ENCODE peak calls at places on chromosomes 5 and 9, in eight cellular contexts. R is AG10803, C is bronchial epithelial cell, N is A549, X is cardiac fibroblast, O is suprapubic skin, Y is heart left ventricle, G is upper lobe of left lung. Z is an unnamed sample.

GRCh38 chr5:124736111-124736813 is 10.2 kb downstream of the ZNF608 start:
- DNase-seq in R (peak), C (no peak), N (no peak), X (no peak), O (no peak), Y (no peak), G (no peak), Z (peak)

GRCh38 chr5:119417891-119418781 is 34.2 kb upstream of the HSD17B4 start:
- DNase-seq in R (peak), C (peak), N (no peak), X (peak), O (no peak), Y (no peak), G (no peak), Z (peak)

GRCh38 chr5:174229640-174230350 is 184.3 kb downstream of the NSG2 start:
- DNase-seq in R (peak), C (peak), N (no peak), X (no peak), O (no peak), Y (peak), G (no peak), Z (peak)

GRCh38 chr5:42992035-42992570 is 48.0 kb downstream of the ANXA2R start:
- DNase-seq in R (peak), C (peak), N (peak), X (peak), O (peak), Y (peak), G (peak), Z (peak)

GRCh38 chr5:116998024-116998423 is 423.4 kb upstream of the SEMA6A start:
- DNase-seq in R (no peak), C (no peak), N (no peak), X (no peak), O (no peak), Y (no peak), G (peak), Z (no peak)

GRCh38 chr9:92663951-92664350 is 6.0 kb downstream of the IPPK start:
- DNase-seq in R (no peak), C (no peak), N (no peak), X (no peak), O (peak), Y (no peak), G (no peak), Z (no peak)

GRCh38 chr5:135835766-135836165 is 1.3 kb downstream of the SLC25A48 start:
- DNase-seq in R (no peak), C (no peak), N (no peak), X (no peak), O (no peak), Y (no peak), G (no peak), Z (no peak)

GRCh38 chr5:59528226-59528862 is 365.2 kb downstream of the PDE4D start:
- DNase-seq in R (no peak), C (no peak), N (no peak), X (no peak), O (no peak), Y (no peak), G (no peak), Z (no peak)

GRCh38 chr9:71025728-71026127 is 95.7 kb downstream of the TRPM3 start:
- DNase-seq in R (no peak), C (no peak), N (no peak), X (no peak), O (no peak), Y (no peak), G (no peak), Z (no peak)

GRCh38 chr5:74873525-74874249 is 7.5 kb upstream of the FAM169A start:
- DNase-seq in R (no peak), C (no peak), N (no peak), X (no peak), O (no peak), Y (no peak), G (no peak), Z (no peak)

GRCh38 chr5:127999909-128000308 is 83.7 kb upstream of the SLC12A2 start:
- DNase-seq in R (no peak), C (no peak), N (no peak), X (no peak), O (no peak), Y (no peak), G (no peak), Z (no peak)

GRCh38 chr9:128242124-128242523 is 33.7 kb downstream of the GOLGA2 start:
- DNase-seq in R (no peak), C (no peak), N (no peak), X (no peak), O (no peak), Y (no peak), G (no peak), Z (no peak)

GRCh38 chr9:128242828-128243485 is 32.9 kb downstream of the GOLGA2 start:
- DNase-seq in R (peak), C (no peak), N (no peak), X (no peak), O (no peak), Y (peak), G (peak), Z (no peak)

GRCh38 chr9:128244443-128245226 is 31.2 kb downstream of the GOLGA2 start:
- DNase-seq in R (peak), C (no peak), N (no peak), X (peak), O (peak), Y (peak), G (peak), Z (peak)

GRCh38 chr9:128245293-128246151 is 30.3 kb downstream of the GOLGA2 start:
- DNase-seq in R (peak), C (peak), N (no peak), X (peak), O (no peak), Y (peak), G (no peak), Z (peak)

GRCh38 chr9:128243486-128244415 is 32.1 kb downstream of the GOLGA2 start:
- DNase-seq in R (peak), C (no peak), N (no peak), X (peak), O (no peak), Y (no peak), G (peak), Z (no peak)
- H3K4me3 ChIP-seq in R (peak), C (no peak), N (no peak), X (peak), O (peak), Y (peak), G (peak), Z (peak)

GRCh38 chr5:1016036-1016435 is 7.4 kb downstream of the NKD2 start:
- DNase-seq in R (no peak), C (no peak), N (no peak), X (no peak), O (no peak), Y (no peak), G (peak), Z (no peak)

GRCh38 chr5:1015545-1015944 is 6.9 kb downstream of the NKD2 start:
- DNase-seq in R (no peak), C (no peak), N (no peak), X (no peak), O (no peak), Y (no peak), G (peak), Z (no peak)

GRCh38 chr5:1017691-1018455 is 9.3 kb downstream of the NKD2 start:
- DNase-seq in R (no peak), C (no peak), N (no peak), X (no peak), O (no peak), Y (no peak), G (peak), Z (no peak)

GRCh38 chr5:1017056-1017455 is 8.5 kb downstream of the NKD2 start:
- DNase-seq in R (no peak), C (no peak), N (no peak), X (no peak), O (no peak), Y (no peak), G (peak), Z (no peak)

GRCh38 chr5:1016476-1016875 is 7.9 kb downstream of the NKD2 start:
- DNase-seq in R (no peak), C (no peak), N (no peak), X (no peak), O (no peak), Y (no peak), G (no peak), Z (no peak)
- TF ChIP-seq CTCF in R (no peak), C (no peak), N (no peak), X (no peak), O (no peak), Y (no peak), G (no peak), Z (no peak)

GRCh38 chr9:129301941-129302340 is 123.9 kb upstream of the IER5L start:
- DNase-seq in R (no peak), C (no peak), N (no peak), X (no peak), O (no peak), Y (no peak), G (no peak), Z (no peak)
- H3K4me3 ChIP-seq in R (no peak), C (no peak), N (no peak), X (no peak), O (no peak), Y (no peak), G (no peak), Z (no peak)

DNA sequence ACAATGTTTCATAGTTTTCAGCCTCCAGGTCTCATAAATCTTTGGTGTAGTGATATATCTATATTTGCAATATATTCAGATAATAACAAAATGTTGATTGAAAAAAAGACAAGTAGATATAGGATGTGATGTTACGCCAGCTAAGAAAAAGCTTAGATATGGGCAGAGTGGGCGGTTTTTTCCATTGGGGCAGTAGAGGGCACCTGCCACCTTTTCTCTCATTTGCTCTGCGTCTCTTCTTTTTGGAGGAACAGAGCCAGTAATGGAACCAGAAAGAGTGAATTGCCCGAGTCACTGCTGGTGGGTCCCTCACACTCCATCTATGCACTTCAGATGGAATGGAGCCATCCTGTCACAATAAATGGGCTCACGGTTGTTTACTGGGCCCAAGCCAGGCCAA is 62.1 kb upstream of the FANCC start:
- DNase-seq in R (no peak), C (no peak), N (no peak), X (no peak), O (no peak), Y (no peak), G (no peak), Z (no peak)
- TF ChIP-seq CTCF in R (no peak), C (peak), N (no peak), X (no peak), O (no peak), Y (no peak), G (no peak), Z (no peak)

GRCh38 chr9:121499427-121500164 is at the start of gene GGTA1:
- DNase-seq in R (peak), C (peak), N (peak), X (peak), O (peak), Y (peak), G (peak), Z (peak)

GRCh38 chr9:121500165-121500478 is 478 bp upstream of the GGTA1 start:
- DNase-seq in R (no peak), C (no peak), N (no peak), X (no peak), O (no peak), Y (no peak), G (no peak), Z (no peak)

GRCh38 chr9:121498487-121499176 is 1.0 kb downstream of the GGTA1 start:
- DNase-seq in R (peak), C (peak), N (peak), X (peak), O (peak), Y (peak), G (peak), Z (peak)

GRCh38 chr9:121499177-121499426 is 542 bp downstream of the GGTA1 start:
- DNase-seq in R (no peak), C (no peak), N (no peak), X (no peak), O (no peak), Y (no peak), G (no peak), Z (no peak)

DNA sequence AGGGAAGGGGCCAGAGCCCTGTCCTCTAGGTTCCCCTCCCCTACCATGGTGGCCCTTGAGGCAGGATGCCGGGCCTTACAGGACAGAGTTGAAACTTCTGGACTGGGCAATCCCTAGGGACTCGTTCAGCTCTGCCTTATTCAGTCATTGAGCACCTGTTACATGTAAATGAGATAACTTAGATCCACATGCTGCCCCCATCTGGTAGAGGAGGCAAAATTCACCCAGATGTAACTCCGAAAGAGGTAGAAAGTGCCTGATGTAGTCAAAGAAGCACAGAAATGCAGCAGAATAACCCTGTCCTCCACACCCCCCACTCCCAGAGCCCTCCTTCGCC is 1.5 kb downstream of the GGTA1 start:
- DNase-seq in R (peak), C (peak), N (peak), X (peak), O (no peak), Y (peak), G (no peak), Z (peak)
- H3K4me3 ChIP-seq in R (no peak), C (no peak), N (peak), X (no peak), O (peak), Y (peak), G (peak), Z (no peak)

DNA sequence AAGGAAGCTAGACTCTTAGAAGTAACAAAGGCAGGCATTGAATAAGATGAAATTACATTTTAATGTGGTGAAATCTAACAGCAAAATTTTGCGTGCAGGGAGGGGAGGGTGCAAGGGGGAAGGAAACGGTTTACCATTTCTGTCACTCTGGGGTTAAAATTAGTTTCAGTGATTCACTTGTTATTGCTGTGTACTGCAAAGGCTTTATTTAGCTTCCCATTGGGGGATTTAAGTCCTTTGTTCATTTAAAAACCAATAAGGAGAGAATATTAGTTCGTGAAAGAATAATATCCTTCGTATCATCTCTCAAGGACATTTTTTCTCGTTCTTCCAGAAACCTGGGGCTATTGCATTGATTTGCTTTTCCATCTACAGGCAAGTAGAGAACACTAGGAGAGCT is 667.8 kb upstream of the RGMB start:
- DNase-seq in R (no peak), C (no peak), N (no peak), X (no peak), O (no peak), Y (no peak), G (no peak), Z (no peak)
- TF ChIP-seq CTCF in R (no peak), C (no peak), N (no peak), X (no peak), O (no peak), Y (no peak), G (no peak), Z (no peak)

GRCh38 chr9:132142883-132143282 is 19.0 kb upstream of the NTNG2 start:
- DNase-seq in R (no peak), C (no peak), N (no peak), X (no peak), O (no peak), Y (no peak), G (no peak), Z (no peak)

GRCh38 chr9:132143359-132143758 is 18.5 kb upstream of the NTNG2 start:
- DNase-seq in R (no peak), C (no peak), N (no peak), X (no peak), O (no peak), Y (no peak), G (no peak), Z (no peak)

GRCh38 chr9:132144708-132145365 is 17.0 kb upstream of the NTNG2 start:
- DNase-seq in R (no peak), C (peak), N (no peak), X (peak), O (no peak), Y (no peak), G (no peak), Z (peak)

GRCh38 chr9:132141948-132142594 is 19.8 kb upstream of the NTNG2 start:
- DNase-seq in R (no peak), C (peak), N (peak), X (no peak), O (no peak), Y (no peak), G (no peak), Z (no peak)

DNA sequence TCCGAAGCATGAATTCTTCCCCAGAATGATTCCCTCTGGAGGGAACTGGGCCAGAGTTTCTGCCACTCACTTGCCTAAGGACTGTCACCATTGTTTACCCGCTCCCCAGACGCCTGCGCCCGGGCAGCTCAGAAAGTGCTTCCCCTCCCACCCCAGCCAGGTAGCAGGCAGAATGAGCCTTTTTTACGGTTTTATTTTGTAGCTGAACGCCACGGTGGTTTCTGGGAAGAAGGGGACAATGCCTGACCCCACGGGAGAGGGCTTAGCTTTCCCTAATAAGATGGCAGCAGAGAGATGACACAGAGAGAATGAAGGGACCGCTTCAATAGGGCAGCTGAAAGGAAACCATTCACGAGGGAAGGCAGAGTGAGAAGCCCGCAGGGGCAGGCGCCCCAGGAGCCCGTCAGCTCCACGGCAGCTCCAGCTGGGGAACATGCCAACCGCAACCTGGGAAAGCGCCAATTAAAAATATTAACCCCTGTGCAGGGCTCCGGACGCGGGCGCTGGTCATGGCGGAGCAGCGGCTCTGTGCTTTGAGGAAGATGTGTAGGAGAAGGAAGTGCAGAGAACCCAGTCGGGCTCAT is 20.4 kb upstream of the NTNG2 start:
- DNase-seq in R (no peak), C (no peak), N (no peak), X (peak), O (no peak), Y (no peak), G (peak), Z (peak)
- H3K4me3 ChIP-seq in R (no peak), C (no peak), N (no peak), X (peak), O (peak), Y (peak), G (peak), Z (no peak)

Z was measured in astrocyte of the spinal cord.